ENCODE peak calls at places on chromosomes 12 and 14, in five cellular contexts. One of them, this sample, is unnamed. For H3K4me1 and H3K27me3, the result is how much of the 10 kb centered on the place peaks cover.

GRCh38 chr12:110668480-110669192 is 20.3 kb downstream of the HVCN1 start:
- ATAC-seq in K562: no peak
- ATAC-seq in body of pancreas: no peak
- ATAC-seq in GM12878: peak
- ATAC-seq in heart left ventricle: no peak
- ATAC-seq in this sample: no peak

GRCh38 chr14:90671382-90671781 is 144.8 kb downstream of the TTC7B start:
- ATAC-seq in heart left ventricle: no peak
- ATAC-seq in GM12878: no peak
- ATAC-seq in body of pancreas: no peak
- ATAC-seq in K562: no peak
- ATAC-seq in this sample: no peak

GRCh38 chr14:95677168-95677835 is 8.9 kb upstream of the TCL1B start:
- ATAC-seq in heart left ventricle: no peak
- ATAC-seq in GM12878: peak
- ATAC-seq in K562: no peak
- ATAC-seq in body of pancreas: peak
- ATAC-seq in this sample: no peak

GRCh38 chr14:31932675-31933074 is 144.4 kb upstream of the ARHGAP5 start:
- ATAC-seq in K562: no peak
- ATAC-seq in heart left ventricle: no peak
- ATAC-seq in GM12878: no peak
- ATAC-seq in body of pancreas: no peak
- ATAC-seq in this sample: no peak

GRCh38 chr12:84874125-84874824 is 38.3 kb downstream of the SLC6A15 start:
- ATAC-seq in K562: peak
- ATAC-seq in heart left ventricle: no peak
- ATAC-seq in body of pancreas: peak
- ATAC-seq in GM12878: peak
- ATAC-seq in this sample: peak

GRCh38 chr14:55271572-55272414 is 572 bp downstream of the FBXO34 start:
- ATAC-seq in heart left ventricle: peak
- ATAC-seq in body of pancreas: peak
- ATAC-seq in K562: peak
- ATAC-seq in GM12878: peak
- ATAC-seq in this sample: peak

GRCh38 chr12:112496493-112496892 is 77.7 kb downstream of the PTPN11 start:
- ATAC-seq in GM12878: peak
- ATAC-seq in body of pancreas: no peak
- ATAC-seq in K562: no peak
- ATAC-seq in heart left ventricle: no peak
- ATAC-seq in this sample: no peak

GRCh38 chr12:13463189-13463588 is 266.7 kb downstream of the EMP1 start:
- ATAC-seq in body of pancreas: no peak
- ATAC-seq in GM12878: no peak
- ATAC-seq in K562: no peak
- ATAC-seq in heart left ventricle: no peak
- ATAC-seq in this sample: no peak

GRCh38 chr12:123506843-123507236 is 26.7 kb downstream of the RILPL1 start:
- ATAC-seq in GM12878: no peak
- ATAC-seq in K562: no peak
- ATAC-seq in body of pancreas: no peak
- ATAC-seq in heart left ventricle: no peak
- ATAC-seq in this sample: no peak

GRCh38 chr14:20631023-20631820 is 10.3 kb downstream of the OR6S1 start:
- ATAC-seq in K562: peak
- ATAC-seq in heart left ventricle: peak
- ATAC-seq in body of pancreas: peak
- ATAC-seq in GM12878: peak
- ATAC-seq in this sample: no peak

GRCh38 chr14:22656945-22657711 is 13.0 kb upstream of the OR6J1 start:
- ATAC-seq in body of pancreas: no peak
- ATAC-seq in GM12878: no peak
- ATAC-seq in heart left ventricle: peak
- ATAC-seq in K562: no peak
- ATAC-seq in this sample: no peak

GRCh38 chr12:30400349-30400748 is 295.3 kb downstream of the IPO8 start:
- ATAC-seq in heart left ventricle: no peak
- ATAC-seq in K562: peak
- ATAC-seq in body of pancreas: no peak
- ATAC-seq in GM12878: no peak
- ATAC-seq in this sample: no peak

GRCh38 chr12:105031061-105031807 is 45.1 kb downstream of the NOPCHAP1 start:
- ATAC-seq in K562: no peak
- ATAC-seq in body of pancreas: no peak
- ATAC-seq in heart left ventricle: no peak
- ATAC-seq in GM12878: peak
- ATAC-seq in this sample: no peak

GRCh38 chr12:56522486-56523193 is 1.0 kb downstream of the RBMS2 start:
- ATAC-seq in GM12878: peak
- ATAC-seq in K562: peak
- ATAC-seq in heart left ventricle: peak
- ATAC-seq in body of pancreas: no peak
- ATAC-seq in this sample: no peak

GRCh38 chr14:106286697-106287290 is 760.4 kb downstream of the TMEM121 start:
- ATAC-seq in GM12878: peak
- ATAC-seq in heart left ventricle: no peak
- ATAC-seq in K562: peak
- ATAC-seq in body of pancreas: no peak
- ATAC-seq in this sample: no peak

GRCh38 chr14:77000340-77001235 is 27.9 kb downstream of the IRF2BPL start:
- ATAC-seq in GM12878: peak
- ATAC-seq in heart left ventricle: peak
- ATAC-seq in body of pancreas: no peak
- ATAC-seq in K562: peak
- ATAC-seq in this sample: peak

GRCh38 chr12:57085999-57086950 is 2.6 kb upstream of the NAB2 start:
- ATAC-seq in heart left ventricle: peak
- ATAC-seq in K562: peak
- ATAC-seq in body of pancreas: no peak
- ATAC-seq in GM12878: peak
- ATAC-seq in this sample: no peak

GRCh38 chr12:2811791-2812190 is 677 bp upstream of the ITFG2 start:
- ATAC-seq in body of pancreas: no peak
- ATAC-seq in heart left ventricle: no peak
- ATAC-seq in GM12878: no peak
- ATAC-seq in K562: no peak
- ATAC-seq in this sample: no peak

GRCh38 chr12:31386364-31386777 is 60.4 kb upstream of the SINHCAF start:
- ATAC-seq in GM12878: no peak
- ATAC-seq in heart left ventricle: no peak
- ATAC-seq in K562: no peak
- ATAC-seq in body of pancreas: no peak
- ATAC-seq in this sample: no peak

GRCh38 chr12:10400829-10401228 is 8.7 kb downstream of the KLRC4 start:
- ATAC-seq in K562: no peak
- ATAC-seq in heart left ventricle: no peak
- ATAC-seq in body of pancreas: no peak
- ATAC-seq in GM12878: no peak
- ATAC-seq in this sample: no peak

GRCh38 chr14:91159182-91159581 is 45.3 kb downstream of the DGLUCY start:
- ATAC-seq in body of pancreas: no peak
- ATAC-seq in heart left ventricle: no peak
- ATAC-seq in K562: no peak
- ATAC-seq in GM12878: no peak
- ATAC-seq in this sample: no peak

GRCh38 chr14:35355981-35356839 is 48.3 kb downstream of the NFKBIA start:
- ATAC-seq in GM12878: peak
- ATAC-seq in K562: peak
- ATAC-seq in body of pancreas: peak
- ATAC-seq in heart left ventricle: peak
- ATAC-seq in this sample: no peak

GRCh38 chr12:46259071-46259470 is 9.8 kb downstream of the SLC38A1 start:
- ATAC-seq in K562: no peak
- ATAC-seq in GM12878: no peak
- ATAC-seq in body of pancreas: no peak
- ATAC-seq in heart left ventricle: no peak
- ATAC-seq in this sample: no peak

GRCh38 chr14:93171366-93171765 is 13.3 kb downstream of the MOAP1 start:
- ATAC-seq in GM12878: no peak
- ATAC-seq in K562: no peak
- ATAC-seq in heart left ventricle: no peak
- ATAC-seq in body of pancreas: no peak
- ATAC-seq in this sample: no peak

GRCh38 chr14:68695326-68695768 is 97.5 kb downstream of the ZFP36L1 start:
- ATAC-seq in body of pancreas: peak
- ATAC-seq in K562: no peak
- ATAC-seq in heart left ventricle: peak
- ATAC-seq in GM12878: peak
- ATAC-seq in this sample: peak

GRCh38 chr14:53231166-53231565 is 78.0 kb upstream of the DDHD1 start:
- ATAC-seq in body of pancreas: no peak
- ATAC-seq in heart left ventricle: peak
- ATAC-seq in GM12878: no peak
- ATAC-seq in K562: no peak
- ATAC-seq in this sample: no peak

GRCh38 chr14:53228966-53229365 is 75.8 kb upstream of the DDHD1 start:
- ATAC-seq in GM12878: no peak
- ATAC-seq in body of pancreas: no peak
- ATAC-seq in heart left ventricle: no peak
- ATAC-seq in K562: no peak
- ATAC-seq in this sample: no peak

GRCh38 chr14:53227154-53227718 is 74.1 kb upstream of the DDHD1 start:
- ATAC-seq in body of pancreas: no peak
- ATAC-seq in K562: peak
- ATAC-seq in GM12878: no peak
- ATAC-seq in heart left ventricle: no peak
- ATAC-seq in this sample: no peak

DNA sequence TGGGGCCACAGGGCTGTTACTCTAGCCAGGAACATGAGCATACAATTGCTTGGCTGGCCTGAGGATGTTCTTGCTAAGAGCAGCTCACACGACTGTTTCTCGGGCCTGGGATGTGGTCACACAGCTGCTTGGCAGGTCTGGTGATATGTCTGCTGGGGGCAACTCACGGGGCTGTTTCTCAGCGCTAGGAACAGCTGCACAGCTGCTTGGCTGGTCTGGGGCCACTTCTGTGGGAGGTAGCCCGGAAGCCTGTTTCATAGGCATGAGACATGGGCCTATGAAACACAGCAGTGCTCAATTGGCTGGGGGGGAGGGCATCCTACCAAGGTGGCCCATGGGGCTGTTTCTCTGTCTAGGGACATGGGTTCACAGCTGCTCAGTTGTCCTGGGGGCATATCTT is 73.4 kb upstream of the DDHD1 start:
- ATAC-seq in heart left ventricle: peak
- ATAC-seq in K562: no peak
- ATAC-seq in body of pancreas: no peak
- ATAC-seq in GM12878: no peak
- ATAC-seq in this sample: no peak
- H3K4me1 ChIP-seq in heart left ventricle: under half
- H3K4me1 ChIP-seq in K562: under half
- H3K4me1 ChIP-seq in body of pancreas: under half
- H3K4me1 ChIP-seq in GM12878: under half
- H3K4me1 ChIP-seq in this sample: under half

DNA sequence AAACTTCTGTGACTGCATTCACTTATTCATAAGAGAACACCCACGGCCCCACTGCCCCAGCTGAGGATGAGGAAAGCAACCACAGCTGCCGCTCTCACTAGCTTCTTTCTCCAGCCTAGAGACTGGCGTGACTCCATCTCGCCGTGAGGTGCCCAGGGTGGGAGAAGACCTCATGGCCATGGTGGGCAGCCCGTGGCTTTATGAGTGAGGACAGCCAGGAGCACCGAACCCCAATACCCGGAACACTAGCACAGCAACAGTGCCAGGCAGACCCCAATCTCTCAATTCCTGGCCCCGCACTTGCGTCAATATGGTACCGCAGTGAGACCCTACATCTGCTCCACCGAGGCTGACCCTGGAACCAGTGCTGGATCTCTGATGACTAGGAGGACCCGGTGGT is 29.6 kb upstream of the DYNC1H1 start:
- ATAC-seq in heart left ventricle: no peak
- ATAC-seq in K562: no peak
- ATAC-seq in GM12878: no peak
- ATAC-seq in body of pancreas: no peak
- ATAC-seq in this sample: no peak
- H3K27me3 ChIP-seq in heart left ventricle: under half
- H3K27me3 ChIP-seq in K562: under half
- H3K27me3 ChIP-seq in GM12878: under half
- H3K27me3 ChIP-seq in body of pancreas: under half
- H3K27me3 ChIP-seq in this sample: under half

DNA sequence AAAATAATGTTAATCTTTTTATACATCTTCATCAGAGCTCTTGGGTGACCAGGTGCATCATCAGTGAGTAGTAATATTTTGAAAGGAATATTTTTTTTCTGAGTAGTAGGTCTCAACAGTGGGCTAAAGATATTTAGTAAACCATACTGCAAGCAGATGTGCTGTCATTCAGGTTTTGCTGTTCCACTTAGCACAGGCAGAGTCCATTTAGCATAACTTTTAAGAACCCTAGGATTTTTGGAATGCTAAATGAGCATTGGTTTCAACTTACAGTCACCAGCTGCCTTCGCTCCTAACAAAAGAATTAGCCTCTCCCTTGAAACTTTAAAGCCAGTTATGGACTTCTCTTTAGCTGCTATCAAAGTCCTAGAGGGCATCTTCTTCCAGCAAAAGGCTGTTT is 24.5 kb downstream of the RIMKLB start:
- ATAC-seq in GM12878: no peak
- ATAC-seq in body of pancreas: no peak
- ATAC-seq in heart left ventricle: no peak
- ATAC-seq in K562: no peak
- ATAC-seq in this sample: no peak
- TF ChIP-seq POLR2A in GM12878: no peak
- TF ChIP-seq POLR2A in body of pancreas: no peak
- TF ChIP-seq POLR2A in heart left ventricle: no peak
- TF ChIP-seq POLR2A in K562: no peak
- TF ChIP-seq POLR2A in this sample: no peak

DNA sequence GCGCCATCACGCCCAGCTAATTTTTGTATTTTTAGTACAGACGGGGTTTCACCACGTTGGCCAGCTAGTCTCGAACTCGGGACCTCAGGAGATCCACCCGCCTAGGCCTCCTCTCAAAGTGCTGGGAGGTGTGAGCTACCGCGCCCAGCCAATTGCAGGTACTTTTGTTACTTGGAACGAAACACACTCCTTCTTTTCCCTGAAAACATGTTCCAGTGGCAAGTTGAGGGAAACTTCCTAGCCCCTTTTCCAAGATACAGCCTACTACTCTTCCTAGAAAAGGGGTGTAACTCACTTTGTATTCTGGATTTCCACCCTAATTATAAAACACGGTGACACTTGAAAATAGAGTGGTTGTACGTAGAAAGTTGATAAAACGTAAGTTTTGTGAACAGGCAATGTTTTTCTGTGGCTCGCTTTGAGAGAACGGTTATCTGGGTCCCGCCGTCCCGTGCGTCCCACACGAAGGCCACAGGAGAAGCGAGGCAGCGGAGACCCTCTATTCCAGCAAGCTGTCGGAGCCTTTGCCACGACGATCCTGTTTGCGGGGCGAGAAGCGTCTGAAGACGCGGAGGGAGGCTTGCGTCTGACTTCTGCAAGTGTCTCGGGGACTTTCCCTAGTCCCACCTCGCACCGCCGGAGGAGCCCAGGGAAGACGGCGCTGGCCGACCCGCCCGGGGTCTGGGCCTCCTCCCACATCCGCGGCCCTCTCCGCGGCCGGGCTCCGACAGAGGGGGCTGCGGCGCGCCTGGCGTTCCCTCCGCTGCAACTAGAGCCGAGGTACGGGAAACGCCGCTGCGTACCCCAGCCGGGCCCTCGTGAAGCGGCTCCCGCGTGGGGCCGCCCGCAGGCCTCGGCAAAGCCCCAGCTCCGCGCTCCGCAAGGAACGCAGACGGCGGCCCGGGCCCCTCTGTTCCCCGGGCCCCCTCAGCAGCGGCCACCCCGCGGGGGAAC is 745 bp downstream of the CDCA4 start:
- ATAC-seq in K562: peak
- ATAC-seq in body of pancreas: peak
- ATAC-seq in GM12878: peak
- ATAC-seq in heart left ventricle: peak
- ATAC-seq in this sample: peak
- H3K4me1 ChIP-seq in K562: under half
- H3K4me1 ChIP-seq in body of pancreas: under half
- H3K4me1 ChIP-seq in GM12878: under half
- H3K4me1 ChIP-seq in heart left ventricle: under half
- H3K4me1 ChIP-seq in this sample: under half